ENCODE peak calls at places on chromosomes 13 and 19, in seven cellular contexts. H is thyroid gland; P is CD8-positive, alpha-beta memory T cell; F is ascending aorta; C is fibroblast of lung; S is esophagus squamous epithelium; T is Caco-2. M is an unnamed sample. For H3K4me1, the result is how much of the 10 kb centered on the place peaks cover.

GRCh38 chr13:67353031-67353430 is 122.9 kb upstream of the PCDH9 start:
- DNase-seq in H (no peak), P (no peak), F (no peak), C (no peak), S (no peak), T (no peak), M (no peak)

GRCh38 chr19:45924891-45925447 is 10.4 kb upstream of the NANOS2 start:
- DNase-seq in H (no peak), P (no peak), F (no peak), C (no peak), S (no peak), T (no peak), M (no peak)

GRCh38 chr19:35718345-35719041 is 690 bp downstream of the KMT2B start:
- DNase-seq in H (peak), P (peak), F (no peak), C (no peak), S (no peak), T (peak), M (peak)

GRCh38 chr19:35587326-35587725 is 1.4 kb downstream of the PMIS2 start:
- DNase-seq in H (peak), P (no peak), F (no peak), C (no peak), S (no peak), T (no peak), M (no peak)

GRCh38 chr13:39144941-39145533 is 106.8 kb downstream of the NHLRC3 start:
- DNase-seq in H (peak), P (no peak), F (no peak), C (peak), S (no peak), T (peak), M (no peak)

GRCh38 chr13:80441968-80442367 is 101.0 kb upstream of the SPRY2 start:
- DNase-seq in H (no peak), P (no peak), F (no peak), C (no peak), S (no peak), T (no peak), M (no peak)

GRCh38 chr13:74443623-74444022 is 309.4 kb upstream of the KLF12 start:
- DNase-seq in H (no peak), P (no peak), F (no peak), C (peak), S (no peak), T (no peak), M (no peak)

GRCh38 chr13:69935043-69935442 is 172.6 kb upstream of the ATXN8OS start:
- DNase-seq in H (no peak), P (no peak), F (no peak), C (no peak), S (no peak), T (peak), M (no peak)

GRCh38 chr19:2333027-2333806 is 4.7 kb downstream of the SPPL2B start:
- DNase-seq in H (no peak), P (no peak), F (no peak), C (no peak), S (no peak), T (no peak), M (no peak)

GRCh38 chr13:46369506-46370268 is 17.4 kb downstream of the RUBCNL start:
- DNase-seq in H (peak), P (no peak), F (no peak), C (peak), S (no peak), T (no peak), M (no peak)

GRCh38 chr13:30928971-30929370 is 3.5 kb upstream of the TEX26 start:
- DNase-seq in H (no peak), P (no peak), F (no peak), C (no peak), S (no peak), T (no peak), M (no peak)

GRCh38 chr19:6103217-6103644 is 7.1 kb downstream of the RFX2 start:
- DNase-seq in H (peak), P (no peak), F (peak), C (peak), S (no peak), T (no peak), M (no peak)

GRCh38 chr13:98598043-98598442 is 21.1 kb upstream of the STK24 start:
- DNase-seq in H (no peak), P (no peak), F (no peak), C (no peak), S (no peak), T (no peak), M (no peak)

GRCh38 chr19:12838182-12838890 is at the start of gene MAST1:
- DNase-seq in H (peak), P (peak), F (no peak), C (no peak), S (no peak), T (peak), M (no peak)

GRCh38 chr13:97328222-97328790 is 105.7 kb upstream of the RAP2A start:
- DNase-seq in H (no peak), P (no peak), F (no peak), C (peak), S (no peak), T (peak), M (no peak)

GRCh38 chr19:46785980-46786235 is 2.5 kb downstream of the SLC1A5 start:
- DNase-seq in H (no peak), P (no peak), F (no peak), C (no peak), S (no peak), T (no peak), M (no peak)

GRCh38 chr19:6056801-6057650 is 53.3 kb downstream of the RFX2 start:
- DNase-seq in H (peak), P (no peak), F (peak), C (peak), S (no peak), T (peak), M (no peak)

GRCh38 chr19:47540748-47541147 is 25.9 kb upstream of the NAPA start:
- DNase-seq in H (no peak), P (no peak), F (no peak), C (peak), S (no peak), T (peak), M (no peak)

GRCh38 chr13:96052655-96053002 is 572 bp downstream of the UGGT2 start:
- DNase-seq in H (no peak), P (no peak), F (no peak), C (peak), S (no peak), T (peak), M (no peak)

GRCh38 chr13:72217142-72217541 is 350.1 kb upstream of the DACH1 start:
- DNase-seq in H (no peak), P (no peak), F (no peak), C (no peak), S (no peak), T (no peak), M (no peak)

DNA sequence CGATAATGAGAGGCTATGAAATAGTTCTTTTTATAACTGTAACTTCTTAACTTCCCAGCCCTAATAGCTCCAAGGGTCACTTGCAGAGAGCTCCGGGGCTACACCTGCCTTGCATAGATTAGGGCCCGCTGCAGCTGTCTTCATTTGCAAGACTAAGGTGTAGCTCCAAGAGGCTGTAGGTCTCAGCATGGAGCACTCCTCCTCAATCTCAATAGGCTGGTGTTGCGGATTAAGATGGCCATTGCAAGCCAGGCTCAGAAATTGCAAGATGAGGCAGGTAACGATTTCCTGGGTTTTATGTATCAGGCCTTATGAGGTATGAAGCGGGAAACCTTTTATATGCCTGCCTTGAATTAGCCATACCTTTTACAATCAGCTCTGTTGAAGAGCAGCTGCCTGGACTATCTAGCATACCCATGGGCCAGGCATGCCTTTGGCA is 185.7 kb downstream of the TM9SF2 start:
- DNase-seq in H (no peak), P (no peak), F (no peak), C (no peak), S (no peak), T (peak), M (no peak)
- H3K4me1 ChIP-seq in H (under half), P (under half), F (under half), C (under half), S (under half), T (under half), M (under half)

GRCh38 chr19:1220452-1221037 is 15.0 kb downstream of the STK11 start:
- DNase-seq in H (no peak), P (no peak), F (no peak), C (no peak), S (no peak), T (no peak), M (no peak)

GRCh38 chr19:1216756-1217155 is 11.2 kb downstream of the STK11 start:
- DNase-seq in H (no peak), P (no peak), F (no peak), C (no peak), S (no peak), T (no peak), M (no peak)

GRCh38 chr19:1217366-1217765 is 11.8 kb downstream of the STK11 start:
- DNase-seq in H (no peak), P (no peak), F (no peak), C (no peak), S (no peak), T (no peak), M (no peak)

GRCh38 chr19:1219786-1220451 is 14.3 kb downstream of the STK11 start:
- DNase-seq in H (no peak), P (no peak), F (no peak), C (no peak), S (no peak), T (no peak), M (no peak)

GRCh38 chr19:1218751-1219567 is 13.4 kb downstream of the STK11 start:
- DNase-seq in H (no peak), P (no peak), F (no peak), C (no peak), S (no peak), T (no peak), M (no peak)
- H3K4me1 ChIP-seq in H (under half), P (under half), F (half or more), C (under half), S (under half), T (under half), M (under half)

DNA sequence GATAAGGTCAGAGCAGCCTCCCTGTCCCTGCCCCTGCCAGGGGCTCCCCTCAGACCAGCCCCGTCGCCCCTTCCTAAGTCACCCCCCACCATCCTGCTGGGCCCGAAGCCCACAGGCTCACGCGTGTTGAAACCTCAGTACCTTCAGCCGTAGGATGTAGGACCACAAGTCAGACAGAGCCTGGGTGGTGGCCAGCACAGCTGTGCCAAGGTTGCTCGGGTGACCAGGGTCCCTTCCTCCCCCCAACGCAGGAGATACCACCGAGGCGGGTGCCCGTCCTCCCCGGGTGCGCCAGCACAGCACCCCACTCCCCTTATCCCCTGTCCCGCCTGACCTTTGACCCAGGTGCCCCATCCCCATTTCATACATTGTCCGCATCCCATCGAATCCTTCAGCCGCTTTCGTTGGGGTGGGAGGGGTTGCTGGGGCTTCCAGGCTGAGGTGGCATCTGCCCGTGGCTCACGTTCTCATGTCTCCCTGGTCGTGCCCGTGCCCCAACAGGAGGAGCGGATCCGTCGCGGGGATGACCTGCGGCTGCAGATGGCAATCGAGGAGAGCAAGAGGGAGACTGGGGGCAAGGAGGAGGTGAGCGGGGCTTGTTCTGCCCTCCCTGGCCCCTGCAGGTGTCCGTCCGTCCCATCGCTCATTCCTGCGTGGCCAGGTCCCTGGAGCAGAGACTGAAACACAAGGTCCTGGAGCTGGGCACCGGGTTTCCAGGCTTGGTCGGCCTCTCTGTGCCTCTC is 14.5 kb downstream of the EPN1 start:
- DNase-seq in H (no peak), P (no peak), F (no peak), C (no peak), S (no peak), T (no peak), M (no peak)
- H3K4me1 ChIP-seq in H (under half), P (under half), F (under half), C (under half), S (under half), T (under half), M (under half)

GRCh38 chr13:23268441-23268840 is 87.7 kb downstream of the SGCG start:
- DNase-seq in H (no peak), P (no peak), F (no peak), C (no peak), S (no peak), T (no peak), M (no peak)
- H3K4me1 ChIP-seq in H (under half), P (under half), F (under half), C (under half), S (under half), T (under half), M (under half)